ENCODE peak calls at places on chromosomes 13 and 19, in six cellular contexts. X is PC-3, J is astrocyte of the cerebellum, Z is stomach, D is mammary epithelial cell, Q is neural progenitor cell. C is an unnamed sample.

GRCh38 chr13:110012102-110012739 is 225.8 kb upstream of the IRS2 start:
- DNase-seq in X (peak), Q (no peak), D (peak), Z (no peak), J (peak), C (no peak)

GRCh38 chr13:101449971-101450748 is 2.3 kb upstream of the ITGBL1 start:
- DNase-seq in Q (no peak), D (peak), Z (no peak), X (peak), J (peak), C (no peak)

GRCh38 chr13:75762066-75762937 is 126.2 kb downstream of the LMO7 start:
- DNase-seq in J (no peak), D (peak), Q (no peak), X (peak), Z (peak), C (no peak)

GRCh38 chr13:76882431-76882830 is 3.8 kb downstream of the KCTD12 start:
- DNase-seq in J (no peak), Q (no peak), X (no peak), D (no peak), Z (no peak), C (no peak)

GRCh38 chr19:291561-292280 is 518 bp upstream of the PLPP2 start:
- DNase-seq in D (no peak), X (no peak), Z (peak), Q (no peak), J (no peak), C (no peak)

GRCh38 chr19:10812902-10813404 is 23.1 kb downstream of the TMED1 start:
- DNase-seq in Z (peak), J (peak), Q (no peak), D (peak), X (peak), C (no peak)

GRCh38 chr19:17338440-17339078 is 1.2 kb downstream of the GTPBP3 start:
- DNase-seq in Z (no peak), X (no peak), D (no peak), J (no peak), Q (no peak), C (peak)

GRCh38 chr13:54004026-54004699 is 975.5 kb downstream of the OLFM4 start:
- DNase-seq in Q (no peak), J (no peak), Z (no peak), X (no peak), D (no peak), C (no peak)

GRCh38 chr19:45508931-45509691 is 1.8 kb downstream of the VASP start:
- DNase-seq in Q (peak), D (no peak), X (peak), J (peak), Z (peak), C (peak)

GRCh38 chr13:31246918-31247317 is 47.1 kb downstream of the B3GLCT start:
- DNase-seq in D (no peak), Z (no peak), J (no peak), X (peak), Q (no peak), C (no peak)

GRCh38 chr13:22240716-22241115 is 569.8 kb downstream of the FGF9 start:
- DNase-seq in D (no peak), Z (no peak), X (no peak), J (no peak), Q (no peak), C (no peak)

GRCh38 chr13:80469105-80469840 is 128.3 kb upstream of the SPRY2 start:
- DNase-seq in Q (no peak), Z (no peak), J (peak), D (no peak), X (no peak), C (no peak)

GRCh38 chr13:97226788-97227627 is 4.9 kb downstream of the MBNL2 start:
- DNase-seq in J (no peak), Z (peak), X (no peak), Q (no peak), D (no peak), C (peak)

GRCh38 chr19:31534786-31535185 is 185.6 kb upstream of the TSHZ3 start:
- DNase-seq in Z (no peak), X (no peak), D (no peak), J (no peak), Q (no peak), C (no peak)

GRCh38 chr19:42634409-42635232 is 39.9 kb upstream of the CEACAM8 start:
- DNase-seq in Z (peak), D (peak), J (no peak), X (peak), Q (peak), C (peak)

GRCh38 chr13:77113496-77113895 is 86.5 kb upstream of the FBXL3 start:
- DNase-seq in Q (no peak), X (no peak), J (no peak), Z (no peak), D (no peak), C (no peak)

GRCh38 chr19:3179739-3180293 is 1.2 kb downstream of the S1PR4 start:
- DNase-seq in J (no peak), Z (no peak), X (no peak), D (no peak), Q (no peak), C (no peak)

GRCh38 chr19:5006821-5007220 is 37.9 kb downstream of the KDM4B start:
- DNase-seq in D (no peak), Z (no peak), X (no peak), J (no peak), Q (no peak), C (no peak)

GRCh38 chr19:54473983-54474382 is 887 bp upstream of the CDC42EP5 start:
- DNase-seq in Z (no peak), D (no peak), J (no peak), X (no peak), Q (no peak), C (no peak)

GRCh38 chr13:45627656-45628055 is 12.1 kb upstream of the ERICH6B start:
- DNase-seq in Z (no peak), Q (no peak), D (no peak), X (no peak), J (no peak), C (no peak)

GRCh38 chr13:87259479-87260083 is 411.6 kb upstream of the SLITRK5 start:
- DNase-seq in Q (peak), Z (no peak), D (no peak), J (no peak), X (peak), C (no peak)

GRCh38 chr19:50916069-50916468 is 4.9 kb upstream of the KLK4 start:
- DNase-seq in J (no peak), X (no peak), D (no peak), Z (no peak), Q (no peak), C (no peak)

GRCh38 chr19:10858204-10858828 is 10.1 kb downstream of the C19orf38 start:
- DNase-seq in X (peak), J (no peak), Q (peak), Z (no peak), D (no peak), C (no peak)

GRCh38 chr13:44007451-44007850 is 127.7 kb downstream of the LACC1 start:
- DNase-seq in J (no peak), Z (no peak), X (no peak), D (no peak), Q (no peak), C (no peak)

GRCh38 chr19:37817180-37817911 is 38.0 kb upstream of the ZNF573 start:
- DNase-seq in Q (peak), X (no peak), D (no peak), J (no peak), Z (peak), C (peak)

GRCh38 chr13:32001392-32001768 is 30.2 kb upstream of the FRY start:
- DNase-seq in X (peak), Q (peak), J (peak), Z (no peak), D (peak), C (no peak)

GRCh38 chr19:45879971-45880370 is 6.0 kb downstream of the IRF2BP1 start:
- DNase-seq in D (no peak), Q (no peak), J (no peak), X (no peak), Z (no peak), C (no peak)

GRCh38 chr13:29654807-29655547 is 59.5 kb upstream of the SLC7A1 start:
- DNase-seq in J (peak), X (peak), D (peak), Q (no peak), Z (no peak), C (no peak)

GRCh38 chr19:36837902-36838783 is at the start of gene ZNF790:
- DNase-seq in Q (peak), J (peak), Z (peak), X (peak), D (peak), C (peak)

GRCh38 chr19:38266981-38267597 is 2.7 kb downstream of the SPINT2 start:
- DNase-seq in Z (no peak), J (no peak), D (peak), Q (no peak), X (peak), C (peak)

GRCh38 chr13:94783489-94783888 is 71.1 kb upstream of the SOX21 start:
- DNase-seq in D (no peak), J (no peak), Z (no peak), Q (no peak), X (no peak), C (no peak)

GRCh38 chr13:74114202-74114601 is 20.0 kb downstream of the KLF12 start:
- DNase-seq in Z (no peak), J (no peak), X (peak), Q (no peak), D (peak), C (no peak)

GRCh38 chr13:51244637-51245405 is 22.6 kb downstream of the FAM124A start:
- DNase-seq in Q (no peak), D (no peak), Z (no peak), J (no peak), X (no peak), C (no peak)

GRCh38 chr19:13100031-13100588 is 2.5 kb downstream of the LYL1 start:
- DNase-seq in Z (no peak), J (no peak), D (peak), Q (no peak), X (no peak), C (no peak)

GRCh38 chr13:94674609-94675348 is 37.6 kb downstream of the SOX21 start:
- DNase-seq in J (peak), X (peak), Z (peak), D (peak), Q (peak), C (peak)

GRCh38 chr19:30668521-30669155 is 296.5 kb downstream of the ZNF536 start:
- DNase-seq in X (no peak), Q (no peak), Z (peak), D (no peak), J (no peak), C (no peak)

GRCh38 chr19:17052439-17052838 is 22.8 kb downstream of the HAUS8 start:
- DNase-seq in Q (peak), Z (peak), J (no peak), D (peak), X (peak), C (no peak)

GRCh38 chr19:10420444-10421239 is at the start of gene PDE4A:
- DNase-seq in Q (peak), X (peak), D (peak), J (no peak), Z (no peak), C (no peak)

GRCh38 chr19:15236886-15237285 is 4.6 kb upstream of the EPHX3 start:
- DNase-seq in X (no peak), J (no peak), D (no peak), Z (no peak), Q (no peak), C (no peak)
- H3K4me3 ChIP-seq in X (no peak), J (no peak), D (no peak), Z (no peak), Q (no peak), C (no peak)

GRCh38 chr13:42215578-42216421 is 56.2 kb upstream of the AKAP11 start:
- DNase-seq in Z (no peak), J (peak), Q (peak), D (peak), X (peak), C (no peak)
- TF ChIP-seq CTCF in Z (peak), J (peak), Q (peak), D (peak), X (peak), C (no peak)

DNA sequence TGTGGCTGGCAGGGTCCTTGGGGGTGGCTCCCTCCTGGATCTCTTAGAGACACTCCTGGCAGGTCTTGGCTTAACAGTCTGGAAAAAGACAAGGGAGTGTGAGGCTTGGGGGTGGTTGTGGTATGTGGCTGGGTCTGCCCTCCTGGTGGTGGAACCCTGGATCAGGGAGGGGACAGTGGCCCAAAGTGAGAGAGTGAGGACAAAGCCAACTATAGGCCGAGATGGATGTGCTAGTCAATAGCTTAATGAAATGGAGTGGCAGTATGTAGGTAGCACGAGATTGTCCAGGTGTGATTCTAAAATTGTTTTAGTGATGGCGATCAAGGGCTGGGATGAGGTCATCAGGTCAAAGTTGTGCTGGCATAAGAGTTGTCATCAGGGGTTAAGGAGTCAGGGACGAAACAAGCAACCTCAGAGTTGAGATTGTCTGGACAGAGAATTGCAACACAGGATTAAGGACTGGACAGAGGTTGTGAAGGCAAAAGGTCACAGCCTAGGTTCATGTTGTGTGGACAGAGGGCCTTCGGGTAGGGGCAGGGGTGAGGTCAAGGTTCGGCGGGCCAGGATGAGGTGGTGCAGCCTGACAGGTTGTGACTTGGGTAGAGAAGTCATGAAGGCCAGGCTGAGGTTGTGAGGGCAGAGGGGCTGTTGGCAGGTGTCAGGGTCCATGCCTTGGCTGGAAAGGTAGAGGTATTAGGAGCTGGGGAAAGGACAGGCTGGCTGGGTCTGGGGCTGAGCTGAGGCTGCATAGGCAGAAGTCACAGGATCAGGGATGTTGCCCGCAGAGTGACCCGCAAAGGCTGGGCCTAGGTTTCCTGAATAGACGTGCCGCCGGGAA is 4.5 kb upstream of the RASAL3 start:
- DNase-seq in X (no peak), Q (no peak), D (no peak), J (no peak), Z (no peak), C (no peak)
- H3K4me3 ChIP-seq in X (no peak), Q (no peak), D (no peak), J (no peak), Z (peak), C (no peak)

GRCh38 chr13:112741185-112741755 is 51.4 kb downstream of the ATP11A start:
- DNase-seq in X (no peak), J (no peak), Q (no peak), Z (no peak), D (no peak), C (no peak)
- TF ChIP-seq CTCF in X (no peak), J (no peak), Q (no peak), Z (no peak), D (no peak), C (no peak)

GRCh38 chr13:40063743-40064142 is 408.3 kb downstream of the COG6 start:
- DNase-seq in J (no peak), D (no peak), Q (no peak), Z (peak), X (peak), C (no peak)

GRCh38 chr13:40064723-40065122 is 409.3 kb downstream of the COG6 start:
- DNase-seq in Q (no peak), X (peak), Z (no peak), D (peak), J (peak), C (no peak)

GRCh38 chr13:40061466-40062450 is 406.3 kb downstream of the COG6 start:
- DNase-seq in D (peak), J (no peak), Z (no peak), X (no peak), Q (no peak), C (no peak)

GRCh38 chr13:40064154-40064713 is 408.8 kb downstream of the COG6 start:
- DNase-seq in Z (no peak), J (no peak), D (no peak), X (no peak), Q (no peak), C (no peak)

DNA sequence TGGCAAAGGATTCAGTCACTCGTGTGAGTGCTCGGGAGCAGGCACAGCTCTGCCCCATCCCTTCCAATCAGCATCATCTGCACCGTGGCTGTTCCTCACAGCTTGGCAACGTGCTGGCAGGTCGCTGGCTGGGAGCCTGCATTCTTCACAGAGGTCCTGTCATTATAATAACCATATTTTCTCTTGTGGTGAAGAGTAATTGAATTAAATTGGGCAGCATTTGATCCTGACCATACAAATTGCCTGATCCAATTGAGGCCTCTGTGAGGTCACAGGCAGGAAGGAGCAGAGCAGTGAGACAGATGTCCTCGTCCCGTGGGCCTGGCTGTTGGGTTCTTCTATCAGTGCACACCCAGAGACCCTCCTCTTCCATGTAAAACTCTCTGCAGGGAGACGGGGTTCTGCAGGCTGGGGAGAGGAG is 407.8 kb downstream of the COG6 start:
- DNase-seq in D (no peak), X (no peak), Q (no peak), Z (no peak), J (peak), C (no peak)
- H3K4me3 ChIP-seq in D (no peak), X (no peak), Q (no peak), Z (no peak), J (no peak), C (no peak)

GRCh38 chr19:47510516-47511127 is 4.2 kb downstream of the NAPA start:
- DNase-seq in Q (no peak), Z (no peak), D (no peak), J (no peak), X (no peak), C (no peak)
- TF ChIP-seq CTCF in Q (no peak), Z (no peak), D (no peak), J (no peak), X (no peak), C (no peak)